ENCODE peak calls at places on chromosome 18, in four cellular contexts. G, H, D and C are unnamed samples.

GRCh38 chr18:12417687-12418086 is 10.0 kb downstream of the PRELID3A start:
- DNase-seq in G (no peak), H (no peak), D (no peak), C (no peak)

GRCh38 chr18:28831476-28831875 is 654.5 kb upstream of the CDH2 start:
- DNase-seq in G (peak), H (peak), D (no peak), C (peak)

GRCh38 chr18:9595197-9595596 is 19.2 kb downstream of the PPP4R1 start:
- DNase-seq in G (peak), H (peak), D (no peak), C (peak)

GRCh38 chr18:49697757-49698595 is 115.4 kb downstream of the ACAA2 start:
- DNase-seq in G (peak), H (peak), D (no peak), C (peak)

GRCh38 chr18:39846277-39846676 is 2108.8 kb upstream of the PIK3C3 start:
- DNase-seq in G (peak), H (peak), D (peak), C (no peak)

GRCh38 chr18:9684901-9685738 is 23.0 kb upstream of the RAB31 start:
- DNase-seq in G (peak), H (peak), D (no peak), C (peak)

GRCh38 chr18:79400091-79400590 is 4.4 kb downstream of the NFATC1 start:
- DNase-seq in G (no peak), H (no peak), D (no peak), C (peak)

GRCh38 chr18:9706081-9706935 is 1.8 kb upstream of the RAB31 start:
- DNase-seq in G (peak), H (no peak), D (no peak), C (no peak)

GRCh38 chr18:56245856-56246575 is 392.4 kb downstream of the TXNL1 start:
- DNase-seq in G (peak), H (peak), D (peak), C (peak)

GRCh38 chr18:78969574-78970315 is 9.9 kb upstream of the SALL3 start:
- DNase-seq in G (no peak), H (no peak), D (no peak), C (no peak)

GRCh38 chr18:78659748-78660147 is 319.9 kb upstream of the SALL3 start:
- DNase-seq in G (no peak), H (no peak), D (no peak), C (no peak)

GRCh38 chr18:77207540-77207939 is 42.1 kb upstream of the GALR1 start:
- DNase-seq in G (peak), H (peak), D (peak), C (peak)

GRCh38 chr18:79534356-79534755 is 138.6 kb downstream of the NFATC1 start:
- DNase-seq in G (no peak), H (no peak), D (no peak), C (no peak)

GRCh38 chr18:66558773-66559172 is 45.1 kb downstream of the CDH19 start:
- DNase-seq in G (no peak), H (no peak), D (no peak), C (no peak)

GRCh38 chr18:44134447-44134846 is 546.2 kb upstream of the SETBP1 start:
- DNase-seq in G (no peak), H (no peak), D (no peak), C (no peak)

GRCh38 chr18:74567805-74568204 is 29.9 kb upstream of the ZNF407 start:
- DNase-seq in G (no peak), H (no peak), D (no peak), C (no peak)

GRCh38 chr18:52723456-52724065 is 383.6 kb downstream of the DCC start:
- DNase-seq in G (no peak), H (no peak), D (no peak), C (no peak)

GRCh38 chr18:39406941-39407340 is 1841.3 kb upstream of the CELF4 start:
- DNase-seq in G (no peak), H (no peak), D (no peak), C (no peak)

DNA sequence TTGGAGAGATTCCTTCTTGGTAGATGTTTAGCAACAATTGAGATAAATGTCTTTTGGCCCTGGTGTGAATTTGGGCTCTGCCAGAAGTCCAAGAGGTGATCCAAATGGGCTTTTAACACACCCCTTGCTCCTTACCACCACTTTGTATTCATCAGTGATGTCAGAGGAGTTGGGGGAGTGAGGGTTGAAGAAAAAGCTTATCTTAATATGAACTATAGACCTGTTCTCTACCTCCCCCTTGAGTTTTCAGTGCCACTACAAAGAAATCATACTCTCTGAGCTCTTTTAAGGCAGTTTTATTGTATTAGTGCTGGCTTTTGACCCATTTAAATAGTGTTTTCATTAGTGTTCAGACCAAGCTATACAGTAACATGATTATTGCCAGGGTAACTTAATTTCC is 229.1 kb downstream of the PHLPP1 start:
- DNase-seq in G (no peak), H (peak), D (no peak), C (peak)
- TF ChIP-seq CTCF in G (no peak), H (peak), D (peak), C (peak)

GRCh38 chr18:64513401-64513800 is 364.5 kb upstream of the LINC00305 start:
- DNase-seq in G (no peak), H (no peak), D (no peak), C (no peak)

GRCh38 chr18:64518191-64518590 is 369.3 kb upstream of the LINC00305 start:
- DNase-seq in G (no peak), H (no peak), D (no peak), C (no peak)

DNA sequence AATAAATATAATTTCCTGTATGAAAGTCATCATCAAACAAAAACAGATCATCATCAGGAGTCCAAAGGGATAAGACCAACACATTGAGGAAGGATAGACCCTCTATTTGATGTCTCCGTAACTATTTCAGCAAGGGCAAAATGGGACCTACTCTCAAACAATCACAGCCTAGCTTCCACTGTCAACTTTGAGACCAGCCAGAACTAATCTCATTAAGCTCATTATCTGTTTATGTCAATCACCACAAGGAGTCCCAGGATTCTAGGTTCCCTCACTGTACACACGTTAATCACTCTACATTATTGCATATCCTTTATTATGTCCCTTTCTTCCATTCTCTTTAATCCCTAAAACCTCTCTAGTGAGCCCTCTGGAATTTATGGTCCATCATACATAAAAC is 370.3 kb upstream of the LINC00305 start:
- DNase-seq in G (no peak), H (no peak), D (no peak), C (no peak)
- TF ChIP-seq CTCF in G (no peak), H (no peak), D (no peak), C (no peak)

DNA sequence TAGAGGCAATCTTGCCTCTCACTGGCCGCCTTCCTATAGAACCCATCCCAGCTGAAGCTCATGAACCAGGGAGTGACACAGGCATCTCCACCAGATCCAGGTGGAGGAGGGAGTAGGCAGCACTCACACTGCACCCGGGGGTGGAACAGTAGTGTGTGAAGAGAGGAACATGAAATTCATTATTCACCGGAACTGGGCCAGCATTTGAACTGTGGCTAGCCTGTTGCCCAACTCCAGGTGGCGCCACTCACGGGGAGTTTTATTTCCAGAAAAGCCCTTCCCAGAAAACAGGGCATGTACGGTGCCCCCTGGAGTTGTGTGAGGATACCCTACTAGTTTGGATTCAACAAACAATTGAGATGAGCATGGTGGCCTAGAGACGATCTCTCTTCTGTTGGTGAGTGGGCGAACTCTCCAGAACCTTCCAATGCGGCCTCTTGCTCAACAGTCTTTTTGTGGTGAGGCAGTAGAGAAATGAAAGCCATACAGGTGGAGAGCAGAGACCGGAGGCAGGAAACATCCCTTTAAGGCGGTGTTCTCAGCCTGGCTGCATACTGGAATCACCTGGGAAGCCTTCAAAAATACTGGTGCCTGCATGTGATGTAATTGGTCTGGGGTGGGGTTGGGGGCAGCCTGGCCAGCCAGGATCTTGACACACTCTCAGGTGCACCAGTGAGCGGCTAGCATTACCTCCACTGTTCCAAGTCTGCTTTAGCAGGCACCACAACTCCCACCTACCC is 73.5 kb upstream of the NEDD4L start:
- DNase-seq in G (no peak), H (peak), D (no peak), C (no peak)
- TF ChIP-seq CTCF in G (peak), H (peak), D (peak), C (peak)

DNA sequence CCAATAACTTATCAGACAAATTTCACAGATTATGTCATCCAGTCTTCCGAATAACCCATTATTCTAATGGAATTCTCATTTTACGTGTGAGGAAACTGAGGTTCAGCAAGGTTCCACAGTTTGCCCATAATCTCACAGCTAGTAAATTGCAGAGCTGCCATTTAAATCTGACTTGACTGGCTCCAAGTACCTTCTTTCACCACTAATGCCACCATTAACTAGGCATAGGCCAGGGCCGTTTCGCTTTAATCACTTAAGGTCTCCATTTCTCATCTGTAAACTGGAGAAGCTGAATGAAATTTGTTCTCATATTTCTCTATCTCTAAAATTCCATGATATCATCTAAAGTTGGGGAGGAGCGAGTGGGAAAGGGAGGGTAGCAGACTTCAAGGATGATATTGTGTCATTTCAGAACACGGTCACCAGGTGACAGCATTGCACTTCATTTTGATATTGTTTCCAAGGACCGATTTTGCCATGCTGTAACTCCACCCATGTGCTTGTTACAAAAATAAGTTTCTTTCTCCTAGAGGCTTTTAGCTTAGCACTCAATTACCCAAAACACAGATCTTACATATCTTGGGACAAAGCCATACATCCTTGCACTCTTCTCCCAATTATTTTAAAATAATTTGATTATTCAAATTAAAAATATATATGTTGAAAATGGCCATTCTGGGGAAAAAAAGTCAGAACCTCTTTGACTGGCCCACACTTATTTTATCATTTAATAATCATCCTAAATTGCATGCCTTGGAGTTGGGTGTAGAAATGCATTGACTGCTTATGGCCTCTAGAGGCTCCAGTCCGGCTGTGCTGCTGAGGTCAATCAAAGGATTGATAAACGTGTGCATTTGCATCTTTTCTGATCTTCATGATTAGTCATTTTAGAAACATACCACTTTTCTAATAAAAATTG is 123.8 kb downstream of the AKAIN1 start:
- DNase-seq in G (peak), H (peak), D (no peak), C (peak)
- TF ChIP-seq CTCF in G (peak), H (peak), D (peak), C (peak)

GRCh38 chr18:68666316-68666715 is 48.6 kb downstream of the TMX3 start:
- DNase-seq in G (no peak), H (peak), D (no peak), C (peak)
- TF ChIP-seq CTCF in G (no peak), H (no peak), D (no peak), C (no peak)

GRCh38 chr18:47755102-47755456 is 175.4 kb downstream of the SMAD2 start:
- DNase-seq in G (no peak), H (no peak), D (no peak), C (no peak)
- TF ChIP-seq CTCF in G (no peak), H (no peak), D (no peak), C (no peak)